ENCODE peak calls at places on chromosome 9, in five cellular contexts. One of them, this sample, is unnamed.

GRCh38 chr9:26026423-26027100 is 348.3 kb upstream of the TUSC1 start:
- DNase-seq in H1: no peak
- DNase-seq in HCT116: no peak
- DNase-seq in HepG2: no peak
- DNase-seq in SK-N-SH: no peak
- DNase-seq in this sample: no peak

GRCh38 chr9:4328723-4329122 is 28.9 kb upstream of the GLIS3 start:
- DNase-seq in SK-N-SH: no peak
- DNase-seq in HCT116: no peak
- DNase-seq in H1: no peak
- DNase-seq in HepG2: no peak
- DNase-seq in this sample: no peak

GRCh38 chr9:72442212-72442607 is 77.2 kb upstream of the ZFAND5 start:
- DNase-seq in HCT116: peak
- DNase-seq in H1: no peak
- DNase-seq in SK-N-SH: no peak
- DNase-seq in HepG2: peak
- DNase-seq in this sample: no peak

GRCh38 chr9:95516736-95517558 is at the start of gene PTCH1:
- DNase-seq in H1: peak
- DNase-seq in HCT116: no peak
- DNase-seq in HepG2: no peak
- DNase-seq in SK-N-SH: peak
- DNase-seq in this sample: no peak

GRCh38 chr9:137905740-137906139 is 28.2 kb downstream of the CACNA1B start:
- DNase-seq in SK-N-SH: peak
- DNase-seq in HepG2: no peak
- DNase-seq in H1: no peak
- DNase-seq in HCT116: no peak
- DNase-seq in this sample: no peak

GRCh38 chr9:69044226-69045219 is 9.0 kb downstream of the FXN start:
- DNase-seq in SK-N-SH: peak
- DNase-seq in HepG2: no peak
- DNase-seq in HCT116: no peak
- DNase-seq in H1: no peak
- DNase-seq in this sample: peak

GRCh38 chr9:87725356-87725899 is 491 bp upstream of the CTSL start:
- DNase-seq in HCT116: no peak
- DNase-seq in H1: no peak
- DNase-seq in HepG2: no peak
- DNase-seq in SK-N-SH: no peak
- DNase-seq in this sample: no peak

GRCh38 chr9:129609486-129610192 is 11.3 kb downstream of the C9orf50 start:
- DNase-seq in HCT116: no peak
- DNase-seq in H1: peak
- DNase-seq in SK-N-SH: peak
- DNase-seq in HepG2: no peak
- DNase-seq in this sample: no peak

GRCh38 chr9:35152926-35153325 is 8.9 kb upstream of the UNC13B start:
- DNase-seq in HepG2: no peak
- DNase-seq in H1: no peak
- DNase-seq in HCT116: no peak
- DNase-seq in SK-N-SH: no peak
- DNase-seq in this sample: no peak

GRCh38 chr9:87122947-87123685 is 175.8 kb upstream of the GAS1 start:
- DNase-seq in SK-N-SH: no peak
- DNase-seq in HepG2: no peak
- DNase-seq in H1: no peak
- DNase-seq in HCT116: no peak
- DNase-seq in this sample: no peak

GRCh38 chr9:81989700-81990099 is 1.1 kb downstream of the SPATA31D1 start:
- DNase-seq in HepG2: no peak
- DNase-seq in H1: no peak
- DNase-seq in SK-N-SH: no peak
- DNase-seq in HCT116: no peak
- DNase-seq in this sample: no peak

GRCh38 chr9:19408316-19408692 is 505 bp upstream of the ACER2 start:
- DNase-seq in HCT116: no peak
- DNase-seq in HepG2: no peak
- DNase-seq in H1: no peak
- DNase-seq in SK-N-SH: no peak
- DNase-seq in this sample: no peak

GRCh38 chr9:73080110-73080683 is 71.5 kb upstream of the ANXA1 start:
- DNase-seq in HCT116: no peak
- DNase-seq in H1: no peak
- DNase-seq in HepG2: no peak
- DNase-seq in SK-N-SH: no peak
- DNase-seq in this sample: no peak

GRCh38 chr9:35102465-35102768 is 514 bp downstream of the STOML2 start:
- DNase-seq in HCT116: no peak
- DNase-seq in SK-N-SH: no peak
- DNase-seq in H1: no peak
- DNase-seq in HepG2: no peak
- DNase-seq in this sample: no peak

GRCh38 chr9:125747053-125747764 is at the start of gene PBX3:
- DNase-seq in SK-N-SH: peak
- DNase-seq in H1: peak
- DNase-seq in HepG2: no peak
- DNase-seq in HCT116: no peak
- DNase-seq in this sample: no peak

GRCh38 chr9:132572921-132573320 is 9.5 kb upstream of the BARHL1 start:
- DNase-seq in HCT116: no peak
- DNase-seq in SK-N-SH: no peak
- DNase-seq in HepG2: no peak
- DNase-seq in H1: no peak
- DNase-seq in this sample: no peak

GRCh38 chr9:86867658-86868313 is 79.5 kb downstream of the GAS1 start:
- DNase-seq in HCT116: no peak
- DNase-seq in HepG2: no peak
- DNase-seq in H1: no peak
- DNase-seq in SK-N-SH: peak
- DNase-seq in this sample: no peak

GRCh38 chr9:36091028-36091953 is 45.2 kb upstream of the GLIPR2 start:
- DNase-seq in SK-N-SH: no peak
- DNase-seq in HepG2: peak
- DNase-seq in H1: no peak
- DNase-seq in HCT116: no peak
- DNase-seq in this sample: no peak

GRCh38 chr9:125977223-125977622 is 230.1 kb downstream of the PBX3 start:
- DNase-seq in SK-N-SH: no peak
- DNase-seq in HepG2: no peak
- DNase-seq in HCT116: no peak
- DNase-seq in H1: no peak
- DNase-seq in this sample: no peak

GRCh38 chr9:97900738-97901565 is 21.3 kb downstream of the TRMO start:
- DNase-seq in HCT116: peak
- DNase-seq in SK-N-SH: peak
- DNase-seq in HepG2: peak
- DNase-seq in H1: no peak
- DNase-seq in this sample: no peak
- TF ChIP-seq YY1 in HCT116: no peak
- TF ChIP-seq YY1 in SK-N-SH: no peak
- TF ChIP-seq YY1 in HepG2: no peak
- TF ChIP-seq YY1 in H1: peak
- TF ChIP-seq YY1 in this sample: no peak

GRCh38 chr9:16899611-16900010 is 29.1 kb upstream of the BNC2 start:
- DNase-seq in H1: no peak
- DNase-seq in SK-N-SH: no peak
- DNase-seq in HCT116: no peak
- DNase-seq in HepG2: no peak
- DNase-seq in this sample: peak
- TF ChIP-seq YY1 in H1: no peak
- TF ChIP-seq YY1 in SK-N-SH: no peak
- TF ChIP-seq YY1 in HCT116: no peak
- TF ChIP-seq YY1 in HepG2: no peak
- TF ChIP-seq YY1 in this sample: no peak

GRCh38 chr9:110161940-110162339 is 46.0 kb downstream of the C9orf152 start:
- DNase-seq in H1: no peak
- DNase-seq in HepG2: no peak
- DNase-seq in SK-N-SH: no peak
- DNase-seq in HCT116: no peak
- DNase-seq in this sample: no peak
- TF ChIP-seq YY1 in H1: no peak
- TF ChIP-seq YY1 in HepG2: no peak
- TF ChIP-seq YY1 in SK-N-SH: no peak
- TF ChIP-seq YY1 in HCT116: no peak
- TF ChIP-seq YY1 in this sample: no peak

GRCh38 chr9:91946196-91946595 is 3.8 kb downstream of the ROR2 start:
- DNase-seq in HCT116: no peak
- DNase-seq in H1: no peak
- DNase-seq in SK-N-SH: no peak
- DNase-seq in HepG2: no peak
- DNase-seq in this sample: no peak

GRCh38 chr9:91946825-91947224 is 3.2 kb downstream of the ROR2 start:
- DNase-seq in SK-N-SH: no peak
- DNase-seq in H1: no peak
- DNase-seq in HepG2: no peak
- DNase-seq in HCT116: no peak
- DNase-seq in this sample: no peak

GRCh38 chr9:91944711-91945110 is 5.3 kb downstream of the ROR2 start:
- DNase-seq in SK-N-SH: no peak
- DNase-seq in HCT116: no peak
- DNase-seq in H1: no peak
- DNase-seq in HepG2: no peak
- DNase-seq in this sample: no peak

GRCh38 chr9:91943876-91944470 is 6.1 kb downstream of the ROR2 start:
- DNase-seq in H1: no peak
- DNase-seq in HepG2: no peak
- DNase-seq in SK-N-SH: no peak
- DNase-seq in HCT116: no peak
- DNase-seq in this sample: no peak

DNA sequence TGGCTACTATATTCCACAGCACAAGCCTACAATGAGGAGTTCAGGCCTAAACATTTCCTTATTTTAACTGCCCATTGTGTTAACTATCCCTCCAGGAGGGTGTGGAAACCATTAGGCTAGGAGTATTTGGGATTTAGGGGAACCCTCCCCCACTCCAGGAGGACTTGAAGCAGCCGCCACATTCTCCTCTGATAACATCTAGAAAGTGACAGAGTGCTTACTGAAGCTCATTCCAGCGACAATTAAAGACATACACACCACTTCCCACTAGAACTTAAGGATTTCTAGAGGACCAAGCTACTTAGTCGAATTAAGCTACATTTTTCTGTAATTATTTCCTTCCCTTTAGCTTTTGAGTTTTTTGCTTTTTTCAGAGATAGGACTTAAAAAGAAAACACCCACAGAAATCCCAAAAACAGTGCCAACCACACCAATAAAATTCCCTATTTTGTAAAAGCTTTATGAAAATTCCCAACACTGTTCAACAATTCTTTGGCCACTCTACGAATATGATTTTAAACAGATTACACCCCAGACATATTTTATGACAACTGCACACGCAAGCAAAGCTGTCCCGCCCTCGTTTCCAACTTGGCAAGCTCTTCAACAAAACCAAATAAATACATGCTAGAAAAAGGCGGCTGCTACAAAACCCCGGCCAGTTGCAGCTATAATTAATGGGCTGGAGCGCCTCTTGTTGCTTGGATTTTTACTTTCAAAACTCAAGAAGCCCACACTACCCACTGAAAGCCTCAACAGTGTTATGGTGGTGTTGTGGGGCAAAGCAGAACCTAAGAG is 4.6 kb downstream of the ROR2 start:
- DNase-seq in HepG2: no peak
- DNase-seq in HCT116: no peak
- DNase-seq in SK-N-SH: peak
- DNase-seq in H1: no peak
- DNase-seq in this sample: no peak
- TF ChIP-seq YY1 in HepG2: no peak
- TF ChIP-seq YY1 in HCT116: no peak
- TF ChIP-seq YY1 in SK-N-SH: no peak
- TF ChIP-seq YY1 in H1: no peak
- TF ChIP-seq YY1 in this sample: no peak

DNA sequence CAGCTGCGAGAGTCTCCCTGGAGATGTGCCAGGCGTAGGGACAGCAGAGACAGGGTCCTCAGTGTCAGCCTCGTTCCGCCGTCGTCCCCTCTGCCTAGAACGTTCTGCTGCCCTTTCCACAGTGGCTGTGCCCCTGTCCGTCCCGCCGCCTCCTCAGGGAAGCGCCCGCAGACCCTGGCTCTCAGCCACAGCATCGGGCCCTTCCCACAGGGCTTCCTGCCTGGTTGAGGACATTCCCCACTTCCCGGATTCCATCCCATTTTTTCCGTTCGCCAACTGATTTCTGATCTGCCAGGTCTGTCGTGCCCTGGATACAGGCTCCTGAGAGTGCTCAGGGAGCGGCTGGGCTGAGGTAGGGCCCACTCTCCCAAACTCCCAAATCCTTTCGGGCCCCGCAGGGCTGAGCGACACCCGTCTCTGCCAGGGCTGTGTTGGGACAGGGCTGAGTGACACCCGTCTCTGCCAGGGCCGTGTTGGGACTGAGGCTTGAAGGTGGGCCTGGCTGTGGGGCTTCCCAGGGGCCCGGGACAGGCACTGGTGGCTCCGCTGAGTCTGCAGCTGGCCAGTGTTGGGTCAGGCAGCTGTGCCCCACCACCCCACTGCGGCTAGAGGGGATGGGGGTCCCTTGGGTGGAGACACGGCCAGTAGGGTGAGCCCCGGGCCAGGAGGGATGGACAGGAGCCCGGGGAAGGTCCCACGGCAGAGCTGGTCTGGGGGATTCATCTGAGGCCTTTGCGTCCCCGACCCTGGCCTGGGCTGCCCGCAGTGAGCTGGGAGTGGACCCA is 15.9 kb downstream of the DNLZ start:
- DNase-seq in SK-N-SH: peak
- DNase-seq in HepG2: no peak
- DNase-seq in H1: no peak
- DNase-seq in HCT116: no peak
- DNase-seq in this sample: no peak
- TF ChIP-seq YY1 in SK-N-SH: no peak
- TF ChIP-seq YY1 in HepG2: no peak
- TF ChIP-seq YY1 in H1: no peak
- TF ChIP-seq YY1 in HCT116: no peak
- TF ChIP-seq YY1 in this sample: no peak

GRCh38 chr9:134485653-134486052 is 155.9 kb upstream of the COL5A1 start:
- DNase-seq in HCT116: no peak
- DNase-seq in HepG2: no peak
- DNase-seq in H1: no peak
- DNase-seq in SK-N-SH: no peak
- DNase-seq in this sample: no peak
- TF ChIP-seq YY1 in HCT116: no peak
- TF ChIP-seq YY1 in HepG2: no peak
- TF ChIP-seq YY1 in H1: no peak
- TF ChIP-seq YY1 in SK-N-SH: no peak
- TF ChIP-seq YY1 in this sample: no peak

DNA sequence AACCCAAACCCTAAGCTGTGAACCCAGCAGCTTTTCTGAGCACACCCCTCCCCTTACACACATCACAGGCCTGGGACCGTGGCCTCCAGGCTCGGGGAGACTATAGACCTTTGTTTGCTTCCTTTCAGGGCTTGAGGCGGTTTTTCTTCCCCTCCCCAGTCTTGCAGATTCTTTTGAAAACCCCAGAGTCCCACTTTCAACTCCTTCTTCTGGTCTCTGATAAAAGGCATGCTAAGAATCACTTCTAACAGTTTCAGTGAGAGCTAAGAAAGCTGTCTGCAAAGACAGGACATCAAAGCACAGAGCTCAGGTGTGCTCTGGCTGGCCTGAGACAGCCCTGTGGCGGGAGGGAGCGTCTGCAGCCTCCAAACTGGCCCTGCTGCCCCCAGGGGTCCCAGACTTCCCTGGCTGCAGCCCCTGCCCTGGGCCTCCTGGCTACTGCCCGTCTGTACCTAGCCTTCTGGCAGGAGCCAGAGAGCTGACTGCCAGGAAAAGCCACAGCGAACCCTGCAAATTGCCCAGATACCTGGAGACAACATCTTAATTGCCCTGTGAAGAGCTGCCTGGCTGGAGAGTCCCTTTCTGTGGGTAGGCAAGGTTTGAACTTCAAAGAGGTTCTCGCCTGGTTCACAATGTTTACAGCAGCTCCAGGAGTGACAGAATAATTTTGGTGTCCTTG is 138.9 kb downstream of the GADD45G start:
- DNase-seq in H1: peak
- DNase-seq in HCT116: no peak
- DNase-seq in SK-N-SH: peak
- DNase-seq in HepG2: no peak
- DNase-seq in this sample: no peak
- TF ChIP-seq YY1 in H1: no peak
- TF ChIP-seq YY1 in HCT116: no peak
- TF ChIP-seq YY1 in SK-N-SH: no peak
- TF ChIP-seq YY1 in HepG2: no peak
- TF ChIP-seq YY1 in this sample: no peak

This sample was measured in NT2/D1.